ENCODE peak calls at places on chromosomes 11 and 22, in seven cellular contexts. P is CD8-positive, alpha-beta T cell; E is CD8-positive, alpha-beta memory T cell; C is lower lobe of right lung; W is CD4-positive, CD25-positive, alpha-beta regulatory T cell; Z is esophagus squamous epithelium; L is sigmoid colon. Y is an unnamed sample.
A peak's percentile ranks its signal among the peaks of the same experiment; 100 is the strongest.

GRCh38 chr11:47336595-47336994 is 15.9 kb downstream of the MYBPC3 start:
- DNase-seq in P (no peak), E (no peak), C (no peak), W (no peak), Z (no peak), L (no peak), Y (no peak)

GRCh38 chr11:117438371-117439000 is 110.8 kb downstream of the CEP164 start:
- DNase-seq in P (no peak), E (no peak), C (no peak), W (no peak), Z (no peak), L (no peak), Y (no peak)

GRCh38 chr11:33687733-33688479 is 12.7 kb downstream of the C11orf91 start:
- DNase-seq in P (no peak), E (no peak), C (no peak), W (peak; percentile 39), Z (no peak), L (no peak), Y (no peak)

GRCh38 chr11:125083312-125084056 is 20.4 kb downstream of the SLC37A2 start:
- DNase-seq in P (no peak), E (no peak), C (no peak), W (no peak), Z (no peak), L (no peak), Y (no peak)

GRCh38 chr11:109984634-109985289 is 108.4 kb upstream of the ZC3H12C start:
- DNase-seq in P (no peak), E (no peak), C (no peak), W (peak; percentile 42), Z (no peak), L (no peak), Y (no peak)

GRCh38 chr11:91164452-91164822 is 941.6 kb upstream of the CHORDC1 start:
- DNase-seq in P (no peak), E (no peak), C (no peak), W (no peak), Z (no peak), L (no peak), Y (no peak)

GRCh38 chr11:72716291-72716690 is 35.9 kb downstream of the ARAP1 start:
- DNase-seq in P (no peak), E (no peak), C (no peak), W (no peak), Z (no peak), L (no peak), Y (no peak)

GRCh38 chr11:19670030-19670761 is 42.4 kb upstream of the NAV2 start:
- DNase-seq in P (no peak), E (no peak), C (no peak), W (no peak), Z (no peak), L (no peak), Y (no peak)

GRCh38 chr11:1330473-1330872 is 21.0 kb upstream of the TOLLIP start:
- DNase-seq in P (no peak), E (no peak), C (no peak), W (no peak), Z (no peak), L (peak; percentile 14), Y (no peak)

DNA sequence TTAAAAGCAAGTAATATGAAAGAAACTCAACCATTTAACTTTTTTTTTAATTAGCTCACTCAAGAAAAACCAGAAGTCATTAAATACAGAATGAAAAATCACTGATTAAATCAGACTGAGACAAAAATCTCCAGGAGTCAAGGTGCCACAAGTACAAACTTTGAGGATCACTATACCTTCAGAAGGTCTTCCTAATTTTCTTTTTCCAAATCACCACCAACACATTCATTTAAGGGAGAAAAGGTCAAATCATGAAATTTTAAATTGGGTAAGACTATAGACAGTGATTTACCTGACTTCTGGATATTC is 32.3 kb downstream of the PITPNB start:
- DNase-seq in P (no peak), E (no peak), C (no peak), W (no peak), Z (no peak), L (no peak), Y (no peak)
- H3K9me3 ChIP-seq in P (no peaks in the 10 kb centered on the region), E (no peaks in the 10 kb centered on the region), C (no peaks in the 10 kb centered on the region), W (no peaks in the 10 kb centered on the region), Z (no peaks in the 10 kb centered on the region), L (no peaks in the 10 kb centered on the region), Y (no peaks in the 10 kb centered on the region)

GRCh38 chr22:16968218-16968595 is 39.8 kb downstream of the GAB4 start:
- DNase-seq in P (no peak), E (no peak), C (no peak), W (no peak), Z (no peak), L (no peak), Y (no peak)
- H3K9me3 ChIP-seq in P (no peaks in the 10 kb centered on the region), E (no peaks in the 10 kb centered on the region), C (no peaks in the 10 kb centered on the region), W (no peaks in the 10 kb centered on the region), Z (no peaks in the 10 kb centered on the region), L (no peaks in the 10 kb centered on the region), Y (no peaks in the 10 kb centered on the region)

DNA sequence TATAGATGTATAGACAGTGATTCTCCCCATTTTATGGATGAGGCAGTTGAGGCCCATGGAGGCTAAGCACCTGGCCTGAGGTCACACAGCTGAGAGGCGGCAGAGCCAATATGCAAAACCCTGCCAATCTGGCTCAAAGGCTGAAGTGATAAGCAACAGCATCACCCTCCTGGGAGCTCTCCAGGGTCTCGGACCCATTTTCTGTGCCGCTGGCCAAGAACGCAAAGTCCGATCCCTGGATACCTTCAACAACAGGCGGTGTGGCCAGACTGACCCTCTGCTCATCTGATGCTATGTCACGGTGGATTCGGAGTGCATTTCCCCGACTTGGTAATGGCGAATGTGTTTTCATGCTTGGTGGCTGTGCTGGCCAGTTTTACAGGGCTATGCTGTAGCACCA is 595.0 kb downstream of the TBC1D22A start:
- DNase-seq in P (no peak), E (no peak), C (no peak), W (no peak), Z (no peak), L (no peak), Y (no peak)
- H3K9me3 ChIP-seq in P (no peaks in the 10 kb centered on the region), E (no peaks in the 10 kb centered on the region), C (peaks cover 9% of the 10 kb centered on the region), W (peaks cover 3% of the 10 kb centered on the region), Z (no peaks in the 10 kb centered on the region), L (no peaks in the 10 kb centered on the region), Y (no peaks in the 10 kb centered on the region)

DNA sequence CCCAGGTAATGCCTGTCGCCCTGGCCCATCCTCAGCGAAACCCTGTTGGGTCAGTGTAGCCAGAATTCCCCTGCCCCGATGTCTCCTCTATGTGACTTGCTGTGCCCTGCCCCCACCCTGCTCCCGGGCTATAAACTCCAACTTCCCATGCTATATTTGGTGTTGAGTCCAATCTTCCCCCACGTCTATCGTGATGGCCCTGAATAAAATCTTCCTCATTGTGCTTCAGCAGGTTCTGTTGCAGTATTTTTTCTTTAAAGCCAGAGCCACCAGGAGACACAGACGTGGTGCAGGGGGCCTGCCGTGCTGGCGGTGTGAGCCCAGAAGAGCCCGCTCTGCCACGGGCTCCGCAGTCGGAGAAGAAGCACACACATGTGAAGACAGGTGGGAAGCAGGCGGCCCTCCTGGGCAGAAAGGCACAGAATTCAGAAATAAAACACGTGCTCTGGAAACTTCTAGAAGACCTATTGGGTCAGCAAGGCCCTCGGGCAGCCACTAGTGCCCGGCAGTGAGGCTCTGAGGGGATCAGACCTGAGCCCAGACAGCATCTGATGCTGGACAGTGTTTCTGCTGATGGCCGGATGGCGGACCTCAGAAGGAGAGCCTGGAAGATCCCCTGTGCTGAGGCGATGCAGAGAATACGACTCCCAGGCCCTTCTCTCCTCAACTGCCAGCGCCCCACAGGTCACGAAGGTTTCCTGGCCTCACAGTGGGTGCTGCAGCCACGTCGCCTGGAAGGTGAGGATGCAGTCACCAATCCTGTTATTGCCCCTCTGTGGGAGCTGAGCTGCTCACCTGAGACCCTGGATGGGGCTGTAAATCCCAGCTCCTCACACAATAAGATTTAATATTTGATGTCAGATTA is 501.9 kb downstream of the BRD1 start:
- DNase-seq in P (no peak), E (no peak), C (peak; percentile 19), W (no peak), Z (no peak), L (peak; percentile 41), Y (no peak)
- H3K9me3 ChIP-seq in P (no peaks in the 10 kb centered on the region), E (no peaks in the 10 kb centered on the region), C (no peaks in the 10 kb centered on the region), W (no peaks in the 10 kb centered on the region), Z (no peaks in the 10 kb centered on the region), L (no peaks in the 10 kb centered on the region), Y (no peaks in the 10 kb centered on the region)

DNA sequence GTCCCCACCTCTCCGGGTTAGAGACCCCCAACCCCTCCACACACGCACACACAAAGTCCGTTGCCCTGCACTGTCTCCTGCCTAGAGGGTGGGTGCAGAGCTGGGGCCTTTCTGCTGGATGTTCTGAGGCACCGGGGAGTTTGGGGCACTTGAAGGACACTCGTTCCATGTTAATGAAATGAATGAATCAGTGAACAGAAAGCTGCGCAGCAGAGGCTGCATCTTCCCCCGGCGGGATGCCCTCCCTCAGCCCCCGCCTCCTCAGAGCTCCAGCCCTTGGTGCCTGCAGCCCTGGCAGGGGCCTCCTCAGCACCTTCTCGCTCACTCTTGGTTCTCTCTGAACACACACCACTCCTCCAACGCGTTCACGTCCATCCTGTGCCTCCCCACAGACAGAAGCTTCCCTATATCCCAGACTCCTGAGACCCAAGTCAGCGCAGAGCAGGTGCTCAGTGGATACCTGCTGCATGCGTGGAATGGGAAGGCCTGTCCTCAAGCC is 611.9 kb downstream of the TBC1D22A start:
- DNase-seq in P (no peak), E (no peak), C (peak; percentile 20), W (no peak), Z (no peak), L (peak; percentile 52), Y (no peak)
- H3K9me3 ChIP-seq in P (no peaks in the 10 kb centered on the region), E (no peaks in the 10 kb centered on the region), C (no peaks in the 10 kb centered on the region), W (no peaks in the 10 kb centered on the region), Z (no peaks in the 10 kb centered on the region), L (no peaks in the 10 kb centered on the region), Y (no peaks in the 10 kb centered on the region)

GRCh38 chr11:17848709-17849108 is 114.1 kb downstream of the KCNC1 start:
- DNase-seq in P (no peak), E (no peak), C (no peak), W (no peak), Z (no peak), L (no peak), Y (no peak)
- H3K9me3 ChIP-seq in P (no peaks in the 10 kb centered on the region), E (no peaks in the 10 kb centered on the region), C (no peaks in the 10 kb centered on the region), W (no peaks in the 10 kb centered on the region), Z (no peaks in the 10 kb centered on the region), L (no peaks in the 10 kb centered on the region), Y (no peaks in the 10 kb centered on the region)